ENCODE peak calls at places on chromosomes 7 and 10, in seven cellular contexts. One of them, this sample, is unnamed.

GRCh38 chr7:149125189-149125863 is 798 bp downstream of the ZNF425 start:
- DNase-seq in lung: peak
- DNase-seq in ascending aorta: no peak
- DNase-seq in IMR-90: no peak
- DNase-seq in GM23338: peak
- DNase-seq in NT2/D1: no peak
- DNase-seq in mammary epithelial cell: peak
- DNase-seq in this sample: no peak

GRCh38 chr10:18886102-18886501 is 162.5 kb upstream of the MALRD1 start:
- DNase-seq in lung: no peak
- DNase-seq in ascending aorta: no peak
- DNase-seq in IMR-90: peak
- DNase-seq in GM23338: no peak
- DNase-seq in NT2/D1: no peak
- DNase-seq in mammary epithelial cell: no peak
- DNase-seq in this sample: no peak

GRCh38 chr7:98458090-98458875 is 57.4 kb upstream of the BAIAP2L1 start:
- DNase-seq in lung: no peak
- DNase-seq in ascending aorta: no peak
- DNase-seq in IMR-90: no peak
- DNase-seq in GM23338: no peak
- DNase-seq in NT2/D1: no peak
- DNase-seq in mammary epithelial cell: no peak
- DNase-seq in this sample: no peak

GRCh38 chr7:141262101-141262819 is 188.4 kb downstream of the TMEM178B start:
- DNase-seq in lung: no peak
- DNase-seq in ascending aorta: no peak
- DNase-seq in IMR-90: no peak
- DNase-seq in GM23338: peak
- DNase-seq in NT2/D1: no peak
- DNase-seq in mammary epithelial cell: no peak
- DNase-seq in this sample: no peak

GRCh38 chr7:98119257-98119918 is 12.7 kb downstream of the LMTK2 start:
- DNase-seq in lung: no peak
- DNase-seq in ascending aorta: no peak
- DNase-seq in IMR-90: peak
- DNase-seq in GM23338: no peak
- DNase-seq in NT2/D1: no peak
- DNase-seq in mammary epithelial cell: peak
- DNase-seq in this sample: no peak

GRCh38 chr10:102604379-102604960 is 39.8 kb upstream of the TRIM8 start:
- DNase-seq in lung: no peak
- DNase-seq in ascending aorta: no peak
- DNase-seq in IMR-90: peak
- DNase-seq in GM23338: no peak
- DNase-seq in NT2/D1: no peak
- DNase-seq in mammary epithelial cell: peak
- DNase-seq in this sample: no peak

GRCh38 chr10:110783509-110784103 is 88.1 kb upstream of the PDCD4 start:
- DNase-seq in lung: no peak
- DNase-seq in ascending aorta: no peak
- DNase-seq in IMR-90: peak
- DNase-seq in GM23338: no peak
- DNase-seq in NT2/D1: no peak
- DNase-seq in mammary epithelial cell: no peak
- DNase-seq in this sample: no peak

GRCh38 chr7:33832326-33832725 is 73.0 kb upstream of the BMPER start:
- DNase-seq in lung: no peak
- DNase-seq in ascending aorta: no peak
- DNase-seq in IMR-90: no peak
- DNase-seq in GM23338: no peak
- DNase-seq in NT2/D1: no peak
- DNase-seq in mammary epithelial cell: no peak
- DNase-seq in this sample: peak

GRCh38 chr7:2017914-2018785 is 214.6 kb downstream of the MAD1L1 start:
- DNase-seq in lung: no peak
- DNase-seq in ascending aorta: no peak
- DNase-seq in IMR-90: no peak
- DNase-seq in GM23338: no peak
- DNase-seq in NT2/D1: no peak
- DNase-seq in mammary epithelial cell: no peak
- DNase-seq in this sample: no peak
- H3K4me3 ChIP-seq in lung: no peak
- H3K4me3 ChIP-seq in ascending aorta: no peak
- H3K4me3 ChIP-seq in IMR-90: no peak
- H3K4me3 ChIP-seq in GM23338: no peak
- H3K4me3 ChIP-seq in NT2/D1: no peak
- H3K4me3 ChIP-seq in mammary epithelial cell: no peak
- H3K4me3 ChIP-seq in this sample: no peak

DNA sequence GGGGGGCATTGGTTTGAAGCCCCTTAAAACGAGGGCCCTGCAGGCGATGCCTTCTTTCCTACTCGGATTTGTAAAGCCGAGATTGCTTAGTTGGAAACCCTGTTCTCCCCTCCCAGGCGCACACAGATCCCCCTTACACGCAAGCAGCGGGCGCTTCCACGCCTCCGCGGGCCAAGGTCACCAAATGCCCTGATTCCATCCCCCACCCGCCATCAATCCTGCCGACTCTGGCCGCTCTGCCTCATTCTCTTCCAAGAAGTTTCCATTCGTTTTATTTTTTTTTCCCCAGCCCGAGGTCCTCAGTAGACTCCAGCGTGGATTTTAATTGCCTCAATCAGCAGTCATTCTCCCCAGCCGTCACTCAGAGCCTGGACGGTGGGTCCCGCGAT is 1.0 kb upstream of the GAD2 start:
- DNase-seq in lung: no peak
- DNase-seq in ascending aorta: no peak
- DNase-seq in IMR-90: no peak
- DNase-seq in GM23338: peak
- DNase-seq in NT2/D1: no peak
- DNase-seq in mammary epithelial cell: no peak
- DNase-seq in this sample: peak
- H3K4me3 ChIP-seq in lung: no peak
- H3K4me3 ChIP-seq in ascending aorta: peak
- H3K4me3 ChIP-seq in IMR-90: no peak
- H3K4me3 ChIP-seq in GM23338: peak
- H3K4me3 ChIP-seq in NT2/D1: peak
- H3K4me3 ChIP-seq in mammary epithelial cell: no peak
- H3K4me3 ChIP-seq in this sample: peak

GRCh38 chr10:133219782-133220181 is 10.2 kb upstream of the UTF1 start:
- DNase-seq in lung: no peak
- DNase-seq in ascending aorta: no peak
- DNase-seq in IMR-90: no peak
- DNase-seq in GM23338: peak
- DNase-seq in NT2/D1: no peak
- DNase-seq in mammary epithelial cell: no peak
- DNase-seq in this sample: no peak
- H3K4me3 ChIP-seq in lung: no peak
- H3K4me3 ChIP-seq in ascending aorta: no peak
- H3K4me3 ChIP-seq in IMR-90: no peak
- H3K4me3 ChIP-seq in GM23338: peak
- H3K4me3 ChIP-seq in NT2/D1: no peak
- H3K4me3 ChIP-seq in mammary epithelial cell: no peak
- H3K4me3 ChIP-seq in this sample: no peak

GRCh38 chr10:8053446-8054242 is 844 bp upstream of the GATA3 start:
- DNase-seq in lung: peak
- DNase-seq in ascending aorta: no peak
- DNase-seq in IMR-90: peak
- DNase-seq in GM23338: peak
- DNase-seq in NT2/D1: no peak
- DNase-seq in mammary epithelial cell: peak
- DNase-seq in this sample: peak

GRCh38 chr10:8055420-8056349 is 1.2 kb downstream of the GATA3 start:
- DNase-seq in lung: no peak
- DNase-seq in ascending aorta: no peak
- DNase-seq in IMR-90: no peak
- DNase-seq in GM23338: peak
- DNase-seq in NT2/D1: no peak
- DNase-seq in mammary epithelial cell: peak
- DNase-seq in this sample: no peak

GRCh38 chr10:8052970-8053445 is 1.5 kb upstream of the GATA3 start:
- DNase-seq in lung: no peak
- DNase-seq in ascending aorta: no peak
- DNase-seq in IMR-90: no peak
- DNase-seq in GM23338: no peak
- DNase-seq in NT2/D1: no peak
- DNase-seq in mammary epithelial cell: no peak
- DNase-seq in this sample: no peak

GRCh38 chr10:8054498-8055407 is at the start of gene GATA3:
- DNase-seq in lung: no peak
- DNase-seq in ascending aorta: no peak
- DNase-seq in IMR-90: peak
- DNase-seq in GM23338: peak
- DNase-seq in NT2/D1: no peak
- DNase-seq in mammary epithelial cell: peak
- DNase-seq in this sample: no peak

DNA sequence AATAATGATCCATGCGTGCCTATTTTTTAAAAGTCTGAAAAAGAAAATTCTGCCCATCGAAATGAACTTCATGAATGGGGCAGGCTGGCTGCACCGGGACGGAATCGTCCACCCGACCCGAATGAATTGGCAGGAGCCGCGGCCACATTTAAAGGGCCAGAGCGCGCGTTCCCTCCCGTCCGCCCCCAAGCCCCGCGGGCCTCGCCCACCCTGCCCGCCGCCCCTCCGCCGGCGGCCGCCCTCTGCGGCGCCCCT is 318 bp upstream of the GATA3 start:
- DNase-seq in lung: no peak
- DNase-seq in ascending aorta: no peak
- DNase-seq in IMR-90: no peak
- DNase-seq in GM23338: no peak
- DNase-seq in NT2/D1: no peak
- DNase-seq in mammary epithelial cell: no peak
- DNase-seq in this sample: no peak
- H3K4me3 ChIP-seq in lung: no peak
- H3K4me3 ChIP-seq in ascending aorta: peak
- H3K4me3 ChIP-seq in IMR-90: peak
- H3K4me3 ChIP-seq in GM23338: peak
- H3K4me3 ChIP-seq in NT2/D1: peak
- H3K4me3 ChIP-seq in mammary epithelial cell: peak
- H3K4me3 ChIP-seq in this sample: no peak

DNA sequence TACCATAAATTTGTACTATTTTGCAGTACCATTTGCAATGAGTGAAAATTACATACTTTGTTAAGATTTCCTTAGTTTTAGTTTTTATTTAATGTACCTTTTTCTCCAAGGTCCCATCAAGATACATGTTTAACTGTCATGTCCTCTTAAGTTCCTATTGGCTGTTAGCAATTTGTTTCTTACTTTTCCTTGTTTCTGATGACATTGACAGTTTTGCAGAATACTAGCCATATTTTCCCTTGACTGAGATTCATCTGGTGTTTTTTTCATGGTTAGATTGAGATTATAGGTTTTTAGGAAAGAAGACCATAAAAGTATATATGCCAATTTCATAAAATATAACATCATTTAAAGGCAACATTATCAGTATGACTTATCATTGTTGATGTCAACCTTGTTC is 376.8 kb upstream of the STEAP1 start:
- DNase-seq in lung: no peak
- DNase-seq in ascending aorta: no peak
- DNase-seq in IMR-90: no peak
- DNase-seq in GM23338: no peak
- DNase-seq in NT2/D1: no peak
- DNase-seq in mammary epithelial cell: no peak
- DNase-seq in this sample: no peak
- H3K4me3 ChIP-seq in lung: no peak
- H3K4me3 ChIP-seq in ascending aorta: no peak
- H3K4me3 ChIP-seq in IMR-90: no peak
- H3K4me3 ChIP-seq in GM23338: no peak
- H3K4me3 ChIP-seq in NT2/D1: no peak
- H3K4me3 ChIP-seq in mammary epithelial cell: no peak
- H3K4me3 ChIP-seq in this sample: no peak

DNA sequence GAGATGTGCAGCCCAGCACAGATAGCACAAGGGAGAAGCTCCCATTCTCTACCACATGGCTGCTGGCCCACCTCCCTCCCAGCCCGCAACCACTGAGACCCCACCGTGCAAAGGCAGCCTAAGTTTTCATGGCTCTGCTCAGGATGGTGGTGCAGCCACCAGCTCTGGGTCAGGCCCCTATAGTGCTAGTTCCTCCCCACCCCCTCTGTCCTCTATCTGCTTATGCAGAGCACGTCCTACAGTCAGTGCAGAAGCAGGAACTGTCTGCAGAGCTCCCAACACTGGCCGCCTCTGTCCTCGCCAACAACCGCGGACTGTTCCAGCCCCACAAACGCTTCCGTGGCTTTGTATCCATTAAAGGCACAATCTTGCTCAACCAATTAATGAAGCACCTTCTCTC is 278.9 kb downstream of the GRID1 start:
- DNase-seq in lung: no peak
- DNase-seq in ascending aorta: no peak
- DNase-seq in IMR-90: no peak
- DNase-seq in GM23338: no peak
- DNase-seq in NT2/D1: no peak
- DNase-seq in mammary epithelial cell: no peak
- DNase-seq in this sample: no peak
- H3K4me3 ChIP-seq in lung: no peak
- H3K4me3 ChIP-seq in ascending aorta: no peak
- H3K4me3 ChIP-seq in IMR-90: no peak
- H3K4me3 ChIP-seq in GM23338: no peak
- H3K4me3 ChIP-seq in NT2/D1: no peak
- H3K4me3 ChIP-seq in mammary epithelial cell: no peak
- H3K4me3 ChIP-seq in this sample: no peak

DNA sequence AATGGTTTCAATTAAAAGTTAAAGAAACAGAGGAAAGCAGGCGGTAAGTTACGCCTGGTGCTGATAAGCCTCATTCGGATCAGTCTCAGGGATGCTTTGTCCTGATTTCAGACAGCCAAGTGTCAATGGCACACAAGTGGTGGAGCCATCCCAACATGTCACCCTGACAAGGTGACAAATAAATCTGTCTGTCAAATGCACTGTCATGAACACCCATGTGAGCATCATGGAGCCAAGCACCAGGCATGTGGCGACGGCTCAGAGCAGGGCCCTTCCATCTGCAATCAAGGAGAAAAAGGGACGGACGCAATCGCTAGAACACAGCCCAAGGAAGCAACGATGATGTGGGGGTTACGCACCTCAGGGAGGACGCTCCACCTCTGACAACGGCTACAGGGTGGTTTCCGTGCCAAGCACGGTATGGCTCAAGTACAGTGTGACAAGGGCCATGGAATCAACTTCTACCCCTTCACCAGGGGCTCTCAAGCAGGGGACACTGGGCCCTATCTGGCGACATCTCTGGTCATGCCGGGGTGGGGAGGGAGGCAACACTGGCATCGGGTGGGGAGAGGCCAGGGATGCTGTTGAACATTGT is 66.2 kb downstream of the CTBP2 start:
- DNase-seq in lung: no peak
- DNase-seq in ascending aorta: no peak
- DNase-seq in IMR-90: no peak
- DNase-seq in GM23338: no peak
- DNase-seq in NT2/D1: no peak
- DNase-seq in mammary epithelial cell: no peak
- DNase-seq in this sample: no peak
- H3K4me3 ChIP-seq in lung: no peak
- H3K4me3 ChIP-seq in ascending aorta: no peak
- H3K4me3 ChIP-seq in IMR-90: no peak
- H3K4me3 ChIP-seq in GM23338: no peak
- H3K4me3 ChIP-seq in NT2/D1: no peak
- H3K4me3 ChIP-seq in mammary epithelial cell: no peak
- H3K4me3 ChIP-seq in this sample: no peak